ENCODE peak calls at places on chromosomes 3 and 15, in eight cellular contexts. T is endothelial cell of umbilical vein, E is mesothelial cell of epicardium, X is heart left ventricle, B is WTC11, A is endothelial cell, G is right atrium auricular region, D is hepatocyte. U is an unnamed sample.

GRCh38 chr3:194165619-194166018 is 29.7 kb downstream of the HES1 start:
- DNase-seq in B (no peak), A (no peak), E (no peak), G (no peak), D (no peak), X (no peak), T (no peak), U (no peak)

GRCh38 chr3:196141866-196142673 is 60.2 kb upstream of the TFRC start:
- DNase-seq in E (no peak), D (no peak), T (no peak), X (no peak), A (no peak), G (no peak), B (no peak), U (no peak)

GRCh38 chr3:140447136-140447535 is 230.7 kb upstream of the TRIM42 start:
- DNase-seq in B (no peak), A (no peak), E (no peak), T (no peak), G (no peak), X (no peak), D (no peak), U (no peak)

GRCh38 chr3:123385072-123385471 is 63.8 kb downstream of the ADCY5 start:
- DNase-seq in D (no peak), T (no peak), X (peak; percentile 62), B (no peak), E (no peak), A (no peak), G (no peak), U (no peak)

GRCh38 chr15:69780981-69781380 is 316.7 kb downstream of the TLE3 start:
- DNase-seq in G (no peak), E (no peak), T (no peak), A (no peak), X (no peak), B (no peak), D (no peak), U (no peak)

GRCh38 chr3:174438501-174439156 is 420.5 kb upstream of the NAALADL2 start:
- DNase-seq in B (no peak), T (peak; percentile 43), E (no peak), X (no peak), A (no peak), D (peak; percentile 35), G (no peak), U (no peak)

GRCh38 chr3:127050733-127051132 is 67.8 kb downstream of the PLXNA1 start:
- DNase-seq in D (no peak), A (no peak), X (no peak), B (no peak), G (no peak), E (no peak), T (no peak), U (no peak)

GRCh38 chr3:183283886-183284285 is 30.8 kb downstream of the B3GNT5 start:
- DNase-seq in D (no peak), B (no peak), E (no peak), T (no peak), A (no peak), G (no peak), X (no peak), U (no peak)

GRCh38 chr3:63135362-63135761 is 142.7 kb upstream of the SYNPR start:
- DNase-seq in T (no peak), E (no peak), X (no peak), D (no peak), G (no peak), A (no peak), B (no peak), U (no peak)

GRCh38 chr3:149489060-149489690 is 14.7 kb downstream of the TM4SF4 start:
- DNase-seq in D (no peak), A (peak; percentile 29), X (no peak), G (no peak), B (peak; percentile 43), T (peak; percentile 80), E (no peak), U (no peak)

GRCh38 chr15:56969265-56969895 is 50.9 kb downstream of the TCF12 start:
- DNase-seq in E (no peak), T (no peak), D (no peak), X (no peak), A (no peak), G (no peak), B (no peak), U (no peak)

GRCh38 chr3:99023590-99024192 is 122.2 kb upstream of the DCBLD2 start:
- DNase-seq in D (peak; percentile 34), T (peak; percentile 66), E (no peak), G (no peak), A (peak; percentile 9), B (no peak), X (no peak), U (no peak)

GRCh38 chr15:83295417-83295816 is 11.0 kb upstream of the BNC1 start:
- DNase-seq in A (no peak), D (no peak), B (no peak), G (no peak), E (no peak), T (no peak), X (no peak), U (no peak)

GRCh38 chr15:45328663-45329062 is 49.7 kb downstream of the GATM start:
- DNase-seq in G (no peak), B (no peak), T (no peak), D (no peak), E (no peak), A (no peak), X (no peak), U (no peak)

GRCh38 chr3:43762486-43762885 is 71.7 kb downstream of the ABHD5 start:
- DNase-seq in E (no peak), X (no peak), B (no peak), G (no peak), D (no peak), T (no peak), A (no peak), U (no peak)

GRCh38 chr3:43760951-43761350 is 70.2 kb downstream of the ABHD5 start:
- DNase-seq in D (no peak), B (no peak), G (no peak), T (no peak), A (no peak), E (no peak), X (no peak), U (no peak)

GRCh38 chr3:43757613-43758012 is 66.9 kb downstream of the ABHD5 start:
- DNase-seq in G (no peak), X (no peak), A (no peak), T (no peak), B (no peak), D (no peak), E (no peak), U (no peak)

GRCh38 chr3:43758826-43759225 is 68.1 kb downstream of the ABHD5 start:
- DNase-seq in A (no peak), X (no peak), T (no peak), D (no peak), B (no peak), G (no peak), E (no peak), U (no peak)

GRCh38 chr3:43759297-43759782 is 68.6 kb downstream of the ABHD5 start:
- DNase-seq in A (no peak), T (peak; percentile 65), E (no peak), B (peak; percentile 15), X (peak; percentile 60), G (no peak), D (no peak), U (no peak)
- TF ChIP-seq CTCF in A (no peak), T (peak; percentile 8), E (no peak), B (no peak), X (no peak), G (peak; percentile 19), D (peak; percentile 28), U (no peak)

GRCh38 chr3:50319872-50320625 is 2.5 kb downstream of the HYAL2 start:
- DNase-seq in G (no peak), E (no peak), T (peak; percentile 46), A (peak; percentile 4), D (no peak), B (no peak), X (peak; percentile 25), U (no peak)
- TF ChIP-seq CTCF in G (no peak), E (no peak), T (no peak), A (no peak), D (no peak), B (no peak), X (no peak), U (no peak)

DNA sequence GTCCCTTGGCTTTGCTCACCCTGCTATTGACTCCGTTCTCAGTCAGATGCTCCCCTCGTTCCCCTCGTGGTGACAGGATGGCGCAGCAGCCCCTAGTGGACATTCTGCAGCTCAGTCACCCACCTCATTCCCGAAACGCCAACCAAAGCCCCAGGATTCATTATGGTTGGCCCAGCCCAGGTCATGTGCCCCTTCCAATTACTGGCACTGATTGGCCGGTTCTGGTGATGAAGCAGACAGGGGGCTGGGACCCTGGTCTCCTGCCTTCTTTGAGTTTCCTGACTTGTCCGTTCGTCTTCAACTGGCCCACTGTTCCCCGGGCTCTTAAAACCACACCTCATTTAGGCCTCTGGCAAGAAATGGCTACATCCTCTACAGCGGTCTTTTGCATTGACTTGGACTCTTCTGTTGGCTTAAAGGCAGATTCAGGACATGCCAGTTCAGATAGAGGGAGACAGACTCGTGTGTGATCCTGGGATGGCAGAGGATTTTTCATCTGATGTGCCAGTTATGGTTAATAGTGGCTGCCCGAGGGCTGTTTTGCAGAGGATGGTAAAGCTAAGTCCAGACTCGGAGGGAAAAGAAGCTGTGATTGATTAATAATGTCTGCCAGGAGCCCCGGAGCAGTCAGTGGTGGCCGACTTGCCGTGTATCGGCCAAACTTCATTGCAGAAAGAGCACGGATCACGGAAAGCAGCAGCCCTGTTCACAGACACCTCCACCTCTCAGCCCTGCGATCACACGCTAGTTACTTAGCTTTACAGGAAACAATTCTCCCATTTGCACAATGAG is 37.8 kb downstream of the LSM3 start:
- DNase-seq in X (peak; percentile 43), G (no peak), E (no peak), A (peak; percentile 49), D (no peak), T (peak; percentile 83), B (peak; percentile 82), U (no peak)
- TF ChIP-seq CTCF in X (peak; percentile 54), G (peak; percentile 60), E (peak; percentile 15), A (peak; percentile 57), D (no peak), T (peak; percentile 42), B (peak; percentile 26), U (no peak)

DNA sequence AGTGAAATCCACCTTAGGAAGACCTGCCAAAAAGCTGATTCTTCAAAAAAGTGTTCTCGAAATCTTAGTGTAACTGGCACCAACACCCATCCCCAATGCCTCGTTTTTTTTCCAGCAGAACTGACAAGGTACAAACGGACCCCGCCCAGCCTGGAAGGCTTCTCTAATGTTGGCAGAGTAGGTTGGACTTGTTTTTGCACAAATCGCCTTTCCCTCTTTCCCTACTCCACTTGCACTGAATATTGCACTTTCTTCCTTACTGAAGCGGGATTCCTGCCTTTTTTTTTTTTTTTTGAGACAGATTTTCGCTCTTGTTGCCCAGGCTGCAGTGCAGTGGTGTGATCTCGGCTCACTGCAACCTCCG is 541 bp upstream of the TIMMDC1 start:
- DNase-seq in G (no peak), D (peak; percentile 50), A (peak; percentile 18), B (no peak), T (peak; percentile 44), E (peak; percentile 43), X (no peak), U (no peak)
- TF ChIP-seq CTCF in G (no peak), D (no peak), A (no peak), B (no peak), T (no peak), E (no peak), X (no peak), U (no peak)

U was measured in omental fat pad.